ENCODE peak calls at places on chromosomes 3 and 15, in six cellular contexts. One of them, this sample, is unnamed.

GRCh38 chr3:139217633-139218032 is 126.2 kb upstream of the MRPS22 start:
- ATAC-seq in gastroesophageal sphincter: no peak
- ATAC-seq in activated naive CD4-positive, alpha-beta T cell treated with anti-CD3 and anti-CD28 coated beads, Interleukin-2, amount 50 U/mL, for 72 hours: no peak
- ATAC-seq in aorta: no peak
- ATAC-seq in T-cell: no peak
- ATAC-seq in mucosa of descending colon: no peak
- ATAC-seq in this sample: no peak

GRCh38 chr3:141844812-141845211 is 31.6 kb upstream of the ATP1B3 start:
- ATAC-seq in mucosa of descending colon: no peak
- ATAC-seq in aorta: no peak
- ATAC-seq in activated naive CD4-positive, alpha-beta T cell treated with anti-CD3 and anti-CD28 coated beads, Interleukin-2, amount 50 U/mL, for 72 hours: no peak
- ATAC-seq in T-cell: no peak
- ATAC-seq in gastroesophageal sphincter: no peak
- ATAC-seq in this sample: no peak

GRCh38 chr15:62969442-62970089 is 73.0 kb upstream of the TPM1 start:
- ATAC-seq in activated naive CD4-positive, alpha-beta T cell treated with anti-CD3 and anti-CD28 coated beads, Interleukin-2, amount 50 U/mL, for 72 hours: no peak
- ATAC-seq in T-cell: no peak
- ATAC-seq in mucosa of descending colon: no peak
- ATAC-seq in gastroesophageal sphincter: no peak
- ATAC-seq in aorta: no peak
- ATAC-seq in this sample: no peak

GRCh38 chr3:140760324-140761075 is 82.6 kb downstream of the TRIM42 start:
- ATAC-seq in gastroesophageal sphincter: no peak
- ATAC-seq in aorta: no peak
- ATAC-seq in mucosa of descending colon: no peak
- ATAC-seq in T-cell: no peak
- ATAC-seq in activated naive CD4-positive, alpha-beta T cell treated with anti-CD3 and anti-CD28 coated beads, Interleukin-2, amount 50 U/mL, for 72 hours: no peak
- ATAC-seq in this sample: no peak

GRCh38 chr15:35293353-35294130 is 208.4 kb upstream of the NANOGP8 start:
- ATAC-seq in gastroesophageal sphincter: peak; percentile 48
- ATAC-seq in activated naive CD4-positive, alpha-beta T cell treated with anti-CD3 and anti-CD28 coated beads, Interleukin-2, amount 50 U/mL, for 72 hours: no peak
- ATAC-seq in aorta: peak; percentile 56
- ATAC-seq in mucosa of descending colon: peak; percentile 74
- ATAC-seq in T-cell: no peak
- ATAC-seq in this sample: no peak

GRCh38 chr3:38800511-38800910 is 15.5 kb downstream of the SCN10A start:
- ATAC-seq in aorta: no peak
- ATAC-seq in mucosa of descending colon: no peak
- ATAC-seq in T-cell: no peak
- ATAC-seq in gastroesophageal sphincter: no peak
- ATAC-seq in activated naive CD4-positive, alpha-beta T cell treated with anti-CD3 and anti-CD28 coated beads, Interleukin-2, amount 50 U/mL, for 72 hours: no peak
- ATAC-seq in this sample: no peak

GRCh38 chr3:39098473-39099000 is 8.9 kb downstream of the GORASP1 start:
- ATAC-seq in aorta: no peak
- ATAC-seq in activated naive CD4-positive, alpha-beta T cell treated with anti-CD3 and anti-CD28 coated beads, Interleukin-2, amount 50 U/mL, for 72 hours: no peak
- ATAC-seq in T-cell: no peak
- ATAC-seq in mucosa of descending colon: no peak
- ATAC-seq in gastroesophageal sphincter: no peak
- ATAC-seq in this sample: no peak

GRCh38 chr3:184481924-184482671 is 79.5 kb upstream of the EPHB3 start:
- ATAC-seq in gastroesophageal sphincter: no peak
- ATAC-seq in activated naive CD4-positive, alpha-beta T cell treated with anti-CD3 and anti-CD28 coated beads, Interleukin-2, amount 50 U/mL, for 72 hours: no peak
- ATAC-seq in aorta: no peak
- ATAC-seq in T-cell: no peak
- ATAC-seq in mucosa of descending colon: no peak
- ATAC-seq in this sample: no peak

GRCh38 chr3:81823882-81824395 is 62.5 kb upstream of the GBE1 start:
- ATAC-seq in mucosa of descending colon: no peak
- ATAC-seq in activated naive CD4-positive, alpha-beta T cell treated with anti-CD3 and anti-CD28 coated beads, Interleukin-2, amount 50 U/mL, for 72 hours: no peak
- ATAC-seq in aorta: no peak
- ATAC-seq in T-cell: no peak
- ATAC-seq in gastroesophageal sphincter: no peak
- ATAC-seq in this sample: no peak